ENCODE peak calls at places on chromosomes 3 and 15, in five cellular contexts. T is activated B cell treated with CpG ODN at 0.5 μM for 24 hours, E is bronchial epithelial cell, A is dorsolateral prefrontal cortex, G is foreskin keratinocyte. F is an unnamed sample.

GRCh38 chr3:29515451-29515850 is 234.6 kb downstream of the RBMS3 start:
- DNase-seq in A (no peak), G (peak; percentile 66), E (peak; percentile 90), T (no peak), F (no peak)

GRCh38 chr15:62895905-62896316 is 146.6 kb upstream of the TPM1 start:
- DNase-seq in E (peak; percentile 89), T (no peak), A (no peak), G (peak; percentile 71), F (no peak)

GRCh38 chr15:96261575-96262034 is 68.9 kb upstream of the NR2F2 start:
- DNase-seq in T (no peak), E (no peak), G (no peak), A (no peak), F (no peak)

GRCh38 chr3:188170461-188171459 is 16.8 kb downstream of the LPP start:
- DNase-seq in T (no peak), E (peak; percentile 89), A (no peak), G (peak; percentile 73), F (no peak)

GRCh38 chr3:97680210-97680609 is 84.3 kb upstream of the ARL6 start:
- DNase-seq in G (peak; percentile 31), T (no peak), E (peak; percentile 28), A (no peak), F (no peak)

GRCh38 chr15:28984421-28985375 is 98.9 kb downstream of the APBA2 start:
- DNase-seq in A (peak; percentile 90), E (no peak), T (no peak), G (no peak), F (no peak)

GRCh38 chr3:25573386-25574171 is 91.1 kb downstream of the TOP2B start:
- DNase-seq in G (no peak), T (no peak), A (no peak), E (no peak), F (no peak)

GRCh38 chr15:48876057-48876456 is 1.9 kb upstream of the EID1 start:
- DNase-seq in T (no peak), G (no peak), E (no peak), A (no peak), F (no peak)

GRCh38 chr3:159418571-159419526 is 569.8 kb upstream of the IL12A start:
- DNase-seq in E (peak; percentile 65), A (no peak), T (no peak), G (peak; percentile 59), F (no peak)

GRCh38 chr3:133441867-133442270 is 42.0 kb downstream of the BFSP2 start:
- DNase-seq in T (no peak), G (no peak), A (no peak), E (no peak), F (no peak)

GRCh38 chr15:31461375-31461774 is 134.7 kb downstream of the KLF13 start:
- DNase-seq in E (peak; percentile 34), G (no peak), T (no peak), A (no peak), F (no peak)

GRCh38 chr15:57969355-57969754 is 96.2 kb downstream of the ALDH1A2 start:
- DNase-seq in G (no peak), T (no peak), E (peak; percentile 42), A (no peak), F (no peak)

GRCh38 chr3:36700537-36701248 is 63.7 kb downstream of the DCLK3 start:
- DNase-seq in T (no peak), A (peak; percentile 74), E (peak; percentile 63), G (no peak), F (no peak)

GRCh38 chr3:11944052-11944673 is 60.0 kb upstream of the SYN2 start:
- DNase-seq in E (peak; percentile 48), G (peak; percentile 19), A (no peak), T (no peak), F (no peak)
- TF ChIP-seq CTCF in E (peak; percentile 77), G (peak; percentile 63), A (peak; percentile 54), T (no peak), F (peak; percentile 77)

DNA sequence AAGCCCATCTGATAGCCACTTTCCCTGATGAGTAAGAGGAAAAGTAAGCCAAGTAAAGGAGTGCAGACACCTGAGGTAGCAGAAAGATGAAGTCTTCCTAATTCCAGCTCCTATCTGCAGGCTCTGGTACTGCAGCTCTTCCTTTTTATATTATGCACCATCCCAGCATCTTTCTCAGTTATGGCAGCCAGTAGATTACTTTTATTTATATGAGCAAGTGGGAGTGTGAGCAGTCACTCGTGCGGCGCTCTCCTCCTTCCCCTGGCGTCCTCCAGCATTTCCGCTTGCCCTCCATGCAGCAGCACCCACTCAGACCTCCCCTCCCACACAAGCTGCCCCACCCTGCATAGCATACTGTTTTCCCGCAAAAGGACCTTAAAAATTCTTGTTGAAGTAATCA is 465.9 kb upstream of the DPPA4 start:
- DNase-seq in T (no peak), G (no peak), A (no peak), E (peak; percentile 36), F (no peak)
- TF ChIP-seq CTCF in T (no peak), G (peak; percentile 47), A (no peak), E (peak; percentile 59), F (peak; percentile 61)

DNA sequence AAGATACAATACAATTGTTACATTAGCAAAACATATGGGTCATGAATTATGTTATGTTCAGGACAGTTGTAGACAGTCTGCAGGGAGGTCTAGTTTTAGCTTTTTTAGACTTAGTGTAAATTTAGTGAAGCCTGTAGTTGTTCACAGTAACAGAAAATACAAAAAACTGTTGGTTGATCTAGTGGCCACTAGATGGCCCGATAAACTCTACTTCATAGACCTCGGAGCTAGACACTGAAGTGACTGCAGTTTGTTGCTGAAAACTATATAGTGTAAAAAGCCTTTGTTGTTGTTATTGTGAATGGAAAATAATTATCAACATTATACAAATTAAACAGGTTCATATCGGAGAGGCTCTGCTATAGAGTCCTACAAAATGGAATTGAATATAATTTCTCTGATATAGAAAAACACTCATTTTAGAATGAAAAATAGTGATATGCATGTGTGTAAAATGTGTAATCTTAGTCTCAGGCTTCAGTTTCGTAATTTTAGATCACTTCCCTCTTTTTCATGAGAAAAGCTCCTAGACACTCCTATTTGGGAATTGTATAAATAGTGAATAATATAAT is 18.3 kb downstream of the MAGEL2 start:
- DNase-seq in E (peak; percentile 5), A (no peak), G (no peak), T (no peak), F (no peak)
- TF ChIP-seq CTCF in E (peak; percentile 38), A (peak; percentile 31), G (peak; percentile 35), T (no peak), F (peak; percentile 73)

DNA sequence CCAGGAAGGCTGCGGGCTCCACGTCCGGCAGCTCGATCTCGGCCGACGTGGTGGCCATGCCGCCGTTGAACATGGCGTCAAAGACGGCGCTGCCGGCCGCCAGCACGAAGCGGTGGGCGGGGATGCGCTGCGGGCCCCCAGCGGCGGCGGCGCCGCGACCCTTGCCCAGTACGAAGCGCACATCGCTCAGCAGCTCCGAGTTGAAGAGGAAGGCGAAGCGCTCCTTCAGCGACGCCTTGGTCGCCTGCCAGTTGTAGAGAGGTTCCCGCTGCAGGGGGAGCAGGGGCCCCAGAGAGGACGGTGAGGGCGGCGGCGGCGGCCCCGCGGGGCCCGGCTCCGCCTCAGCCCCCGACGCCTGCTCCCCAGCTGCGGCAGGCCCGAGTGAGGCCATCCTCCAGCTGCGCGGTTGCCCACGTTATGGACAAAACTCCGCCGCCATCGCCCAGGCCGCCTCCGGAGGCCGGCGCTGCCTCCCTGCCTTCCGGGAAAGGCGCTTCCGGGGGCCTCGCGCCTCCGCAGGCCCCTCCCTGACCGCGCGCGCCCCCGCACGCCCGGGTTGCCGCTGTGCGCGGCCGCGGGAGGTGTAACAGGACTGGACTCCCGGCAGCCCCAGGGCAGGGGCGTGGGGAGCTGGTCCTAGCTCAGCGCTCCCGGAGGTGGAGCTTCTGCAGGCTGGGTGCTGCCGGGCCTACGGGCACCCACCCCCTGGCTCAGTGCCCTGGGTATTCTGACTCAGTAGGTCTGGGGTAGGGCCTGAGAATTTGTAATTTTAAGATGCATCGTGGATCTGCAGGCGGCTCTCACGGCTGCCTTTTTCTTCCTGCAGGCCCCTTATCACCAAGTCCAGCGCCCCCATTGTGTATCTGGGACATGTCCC is at the start of gene BTBD1:
- DNase-seq in A (peak; percentile 94), G (peak; percentile 80), T (peak; percentile 86), E (peak; percentile 94), F (peak; percentile 86)
- TF ChIP-seq CTCF in A (peak; percentile 25), G (no peak), T (no peak), E (no peak), F (no peak)

GRCh38 chr3:17143893-17144664 is 259.3 kb downstream of the PLCL2 start:
- DNase-seq in T (no peak), A (no peak), G (no peak), E (no peak), F (no peak)

GRCh38 chr3:17141699-17142098 is 256.9 kb downstream of the PLCL2 start:
- DNase-seq in A (no peak), G (no peak), E (no peak), T (no peak), F (no peak)

GRCh38 chr3:17138246-17139039 is 253.7 kb downstream of the PLCL2 start:
- DNase-seq in E (peak; percentile 5), A (no peak), G (no peak), T (no peak), F (no peak)

GRCh38 chr3:17142516-17142915 is 257.8 kb downstream of the PLCL2 start:
- DNase-seq in E (no peak), A (no peak), G (no peak), T (no peak), F (no peak)

DNA sequence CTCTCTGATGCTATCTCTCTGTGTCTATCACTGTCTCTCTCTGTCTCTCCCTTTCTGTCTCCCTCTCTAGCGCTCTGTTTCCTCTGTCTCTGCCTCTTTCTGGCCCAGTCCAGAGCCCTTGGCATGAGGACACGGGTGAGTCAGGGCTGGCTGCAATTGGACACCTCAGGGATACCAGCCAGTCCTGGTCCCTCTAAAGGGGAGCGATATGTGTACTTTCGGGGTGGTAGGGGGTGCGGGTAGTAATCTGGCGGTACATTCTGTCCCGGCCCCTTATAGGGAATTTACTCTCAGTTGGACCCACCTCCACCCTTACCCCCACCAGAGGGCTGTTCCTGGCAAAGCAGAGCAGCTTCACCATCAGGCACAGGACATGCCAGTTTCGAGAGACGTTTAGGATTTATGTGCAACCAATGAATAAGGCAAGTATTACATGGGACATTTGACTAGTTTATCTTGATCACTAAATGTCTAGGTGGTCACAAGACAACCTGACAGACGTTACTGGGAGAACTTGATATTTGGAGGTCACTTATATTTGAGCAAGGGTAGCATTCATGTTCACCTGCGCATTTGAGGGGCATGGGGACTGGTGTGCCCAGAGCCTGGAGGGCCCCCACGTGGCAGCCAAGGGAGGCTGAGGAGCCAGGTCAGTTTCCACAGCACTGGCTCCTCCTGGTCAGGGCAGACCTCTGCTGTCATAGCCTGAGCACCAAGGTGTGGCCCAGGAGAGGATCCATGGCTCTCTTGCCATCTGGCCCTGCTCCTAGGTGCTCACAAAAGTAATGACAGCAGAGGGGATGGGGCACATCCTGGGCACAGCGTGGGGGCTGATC is 256.1 kb downstream of the PLCL2 start:
- DNase-seq in T (no peak), A (no peak), G (no peak), E (no peak), F (no peak)
- TF ChIP-seq CTCF in T (no peak), A (no peak), G (no peak), E (no peak), F (no peak)

F was measured in type B pancreatic cell.